ENCODE peak calls at places on chromosomes 4 and X, in four cellular contexts. T is endodermal cell, A is ascending aorta, O is uterus. H is an unnamed sample.

GRCh38 chrX:15834827-15835595 is 19.6 kb downstream of the AP1S2 start:
- DNase-seq in T (no peak), A (no peak), O (no peak), H (no peak)

GRCh38 chr4:74410741-74411140 is 34.2 kb upstream of the AREG start:
- DNase-seq in T (peak; percentile 36), A (no peak), O (no peak), H (no peak)

GRCh38 chrX:47361538-47362511 is 8.6 kb upstream of the ZNF157 start:
- DNase-seq in T (peak; percentile 93), A (peak; percentile 91), O (peak; percentile 77), H (peak; percentile 69)

GRCh38 chr4:153151535-153152452 is 52.4 kb upstream of the TRIM2 start:
- DNase-seq in T (peak; percentile 96), A (peak; percentile 74), O (peak; percentile 42), H (no peak)

GRCh38 chr4:174402470-174403176 is 118.9 kb downstream of the CEP44 start:
- DNase-seq in T (peak; percentile 74), A (no peak), O (no peak), H (no peak)

GRCh38 chrX:150198776-150199175 is 164.3 kb upstream of the MAMLD1 start:
- DNase-seq in T (no peak), A (no peak), O (no peak), H (no peak)

GRCh38 chr4:124980276-124980752 is 267.8 kb upstream of the ANKRD50 start:
- DNase-seq in T (no peak), A (no peak), O (no peak), H (no peak)

GRCh38 chrX:149937881-149938426 is 337 bp downstream of the EOLA2 start:
- DNase-seq in T (peak; percentile 45), A (peak; percentile 69), O (no peak), H (peak; percentile 22)

GRCh38 chr4:174746710-174747109 is 82.3 kb downstream of the GLRA3 start:
- DNase-seq in T (no peak), A (no peak), O (no peak), H (no peak)

GRCh38 chrX:11423362-11423818 is 130.2 kb downstream of the AMELX start:
- DNase-seq in T (no peak), A (peak; percentile 71), O (no peak), H (no peak)

GRCh38 chr4:32340591-32340990 is 1620.4 kb downstream of the PCDH7 start:
- DNase-seq in T (no peak), A (no peak), O (no peak), H (no peak)

GRCh38 chr4:129092636-129093172 is 635 bp downstream of the SCLT1 start:
- DNase-seq in T (no peak), A (no peak), O (no peak), H (no peak)

GRCh38 chr4:20273793-20274192 is 22.1 kb downstream of the SLIT2 start:
- DNase-seq in T (no peak), A (peak; percentile 71), O (no peak), H (no peak)

GRCh38 chr4:165537028-165537648 is 158.3 kb downstream of the CPE start:
- DNase-seq in T (no peak), A (no peak), O (no peak), H (no peak)

GRCh38 chrX:100373673-100374072 is 36.4 kb downstream of the PCDH19 start:
- DNase-seq in T (no peak), A (no peak), O (no peak), H (no peak)

GRCh38 chrX:119235872-119236598 is at the start of gene PGRMC1:
- DNase-seq in T (peak; percentile 89), A (peak; percentile 88), O (peak; percentile 80), H (peak; percentile 82)

GRCh38 chr4:1619151-1619672 is 64.9 kb downstream of the FAM53A start:
- DNase-seq in T (no peak), A (no peak), O (no peak), H (no peak)

GRCh38 chr4:159281781-159282180 is 178.9 kb downstream of the RAPGEF2 start:
- DNase-seq in T (no peak), A (no peak), O (no peak), H (no peak)

GRCh38 chr4:27861381-27861787 is 1000.7 kb downstream of the STIM2 start:
- DNase-seq in T (peak; percentile 81), A (no peak), O (no peak), H (no peak)

GRCh38 chr4:87033902-87034301 is 99.1 kb downstream of the AFF1 start:
- DNase-seq in T (peak; percentile 81), A (no peak), O (no peak), H (no peak)

GRCh38 chr4:87030124-87030523 is 95.3 kb downstream of the AFF1 start:
- DNase-seq in T (no peak), A (no peak), O (no peak), H (no peak)

GRCh38 chr4:87030606-87031441 is 96.0 kb downstream of the AFF1 start:
- DNase-seq in T (peak; percentile 75), A (no peak), O (no peak), H (no peak)

GRCh38 chr4:87032884-87033533 is 98.2 kb downstream of the AFF1 start:
- DNase-seq in T (no peak), A (no peak), O (no peak), H (no peak)

GRCh38 chr4:87031946-87032345 is 97.1 kb downstream of the AFF1 start:
- DNase-seq in T (no peak), A (no peak), O (no peak), H (no peak)
- H3K4me1 ChIP-seq in T (peaks cover 60% of the 10 kb centered on the region), A (peaks cover 13% of the 10 kb centered on the region), O (peaks cover 39% of the 10 kb centered on the region), H (peaks cover 100% of the 10 kb centered on the region)

GRCh38 chr4:78691333-78691732 is 84.8 kb upstream of the BMP2K start:
- DNase-seq in T (no peak), A (no peak), O (no peak), H (no peak)

GRCh38 chr4:78687818-78688217 is 88.3 kb upstream of the BMP2K start:
- DNase-seq in T (no peak), A (no peak), O (no peak), H (no peak)

GRCh38 chr4:78689700-78690318 is 86.3 kb upstream of the BMP2K start:
- DNase-seq in T (no peak), A (no peak), O (no peak), H (no peak)

GRCh38 chr4:78688385-78688784 is 87.8 kb upstream of the BMP2K start:
- DNase-seq in T (no peak), A (no peak), O (no peak), H (no peak)

DNA sequence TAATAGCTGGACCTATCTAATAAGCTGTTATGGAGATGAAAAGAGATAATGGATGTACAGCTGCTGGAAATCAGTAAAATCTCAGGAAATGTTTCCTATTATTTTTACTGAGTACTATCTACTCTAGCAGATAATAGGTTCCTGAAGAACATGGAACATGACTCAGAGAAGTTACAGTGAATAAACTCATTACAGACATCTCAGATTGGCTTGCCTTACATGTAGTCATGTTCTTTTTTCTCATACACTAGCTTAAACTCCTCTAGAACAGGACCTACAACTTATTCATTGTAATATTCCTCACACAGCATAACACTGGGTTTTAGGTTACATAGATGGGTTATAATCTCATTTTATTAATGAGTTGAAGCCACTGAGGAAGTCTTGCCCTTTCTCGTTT is 86.9 kb upstream of the BMP2K start:
- DNase-seq in T (no peak), A (no peak), O (no peak), H (no peak)
- H3K4me1 ChIP-seq in T (no peaks in the 10 kb centered on the region), A (no peaks in the 10 kb centered on the region), O (no peaks in the 10 kb centered on the region), H (peaks cover 44% of the 10 kb centered on the region)

DNA sequence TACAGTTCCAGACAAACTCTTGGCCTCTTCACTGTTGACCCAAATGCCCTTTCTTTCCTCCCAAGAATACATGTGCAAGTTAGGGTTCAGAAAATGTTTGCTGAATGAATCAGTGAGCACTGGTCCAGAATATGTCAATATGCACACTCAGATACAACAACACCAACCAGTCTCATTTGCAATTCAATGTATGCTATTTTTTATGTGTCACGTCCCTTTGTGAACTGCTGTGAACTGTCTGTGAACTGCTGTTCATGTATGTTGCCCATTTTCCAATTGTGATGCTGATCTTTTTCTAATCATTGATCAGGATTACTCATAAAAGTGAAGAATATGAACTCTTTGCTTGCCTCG is 17.8 kb downstream of the GAB3 start:
- DNase-seq in T (no peak), A (no peak), O (no peak), H (no peak)
- H3K4me1 ChIP-seq in T (no peaks in the 10 kb centered on the region), A (peaks cover 17% of the 10 kb centered on the region), O (peaks cover 4% of the 10 kb centered on the region), H (peaks cover 100% of the 10 kb centered on the region)

DNA sequence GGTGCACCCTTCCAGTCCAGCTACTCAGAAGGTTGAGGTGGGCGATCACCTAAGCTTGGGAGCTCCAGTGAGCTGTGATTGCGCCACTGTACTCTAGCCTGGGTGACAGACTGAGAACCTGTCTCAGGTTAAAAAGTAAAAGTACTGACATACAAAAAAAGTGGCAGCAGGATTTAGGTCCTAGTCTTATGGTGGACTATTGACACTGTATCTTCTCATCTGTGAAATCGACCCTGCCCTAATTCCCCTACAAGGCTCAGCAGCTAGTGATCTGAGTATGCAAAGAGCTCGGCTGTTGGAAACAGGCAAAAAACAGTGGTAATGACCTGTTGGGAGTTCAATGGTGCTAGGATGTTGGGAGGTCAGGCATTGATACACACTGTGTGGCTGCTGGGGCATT is 57.0 kb downstream of the LEF1 start:
- DNase-seq in T (no peak), A (no peak), O (no peak), H (no peak)
- H3K4me1 ChIP-seq in T (peaks cover 24% of the 10 kb centered on the region), A (no peaks in the 10 kb centered on the region), O (no peaks in the 10 kb centered on the region), H (no peaks in the 10 kb centered on the region)

DNA sequence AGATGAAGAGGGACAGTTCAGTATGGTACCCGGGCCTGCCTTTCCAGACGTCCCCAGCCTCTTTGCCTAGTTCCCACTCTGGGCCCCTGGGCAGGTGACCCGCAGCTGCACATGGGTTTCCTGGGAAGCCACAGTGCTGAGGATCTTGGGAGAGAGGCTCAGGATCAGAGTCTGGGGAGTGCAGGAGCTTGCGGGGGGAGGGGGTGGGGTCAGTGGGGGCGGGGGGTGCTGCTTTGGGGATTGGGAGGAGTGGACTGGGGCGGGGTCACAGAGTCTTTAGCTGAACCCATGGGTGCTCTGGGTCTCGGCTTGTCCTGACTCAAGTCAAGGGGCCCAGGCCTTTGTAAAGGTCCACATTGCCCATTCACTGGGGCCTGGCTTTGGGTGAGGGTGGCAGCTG is 63.6 kb downstream of the TBL1X start:
- DNase-seq in T (no peak), A (no peak), O (no peak), H (no peak)
- H3K4me1 ChIP-seq in T (no peaks in the 10 kb centered on the region), A (no peaks in the 10 kb centered on the region), O (no peaks in the 10 kb centered on the region), H (peaks cover 14% of the 10 kb centered on the region)

GRCh38 chr4:76197971-76198410 is 15.6 kb downstream of the SCARB2 start:
- DNase-seq in T (no peak), A (no peak), O (peak; percentile 68), H (peak; percentile 44)
- H3K4me1 ChIP-seq in T (no peaks in the 10 kb centered on the region), A (peaks cover 10% of the 10 kb centered on the region), O (peaks cover 28% of the 10 kb centered on the region), H (peaks cover 91% of the 10 kb centered on the region)

H was measured in left ventricle myocardium inferior.